ENCODE peak calls at places on chromosome X, in six cellular contexts. T is K562, A is hepatocyte, O is Peyer's patch, Z is testis, F is fibroblast of lung. H is an unnamed sample. For H3K4me1, the result is how much of the 10 kb centered on the place peaks cover.

GRCh38 chrX:135389717-135390116 is 32.0 kb upstream of the SMIM10L2A start:
- DNase-seq in O (no peak), T (no peak), F (peak), Z (no peak), A (peak), H (no peak)

GRCh38 chrX:132664273-132664672 is 175.4 kb upstream of the MBNL3 start:
- DNase-seq in F (no peak), T (no peak), Z (no peak), A (no peak), O (no peak), H (no peak)

GRCh38 chrX:133892337-133892736 is 93.1 kb downstream of the GPC3 start:
- DNase-seq in T (no peak), O (no peak), A (no peak), Z (no peak), F (no peak), H (no peak)

GRCh38 chrX:499870-500364 is 113.2 kb upstream of the PPP2R3B start:
- DNase-seq in O (no peak), T (no peak), A (no peak), Z (no peak), F (no peak), H (no peak)

GRCh38 chrX:49053223-49054072 is 5.4 kb upstream of the CCDC120 start:
- DNase-seq in A (peak), O (peak), F (peak), T (peak), Z (peak), H (peak)

GRCh38 chrX:110167952-110168451 is 149.9 kb downstream of the AMMECR1 start:
- DNase-seq in O (no peak), Z (peak), A (no peak), F (peak), T (peak), H (peak)

GRCh38 chrX:74318672-74319071 is 14.7 kb downstream of the ZCCHC13 start:
- DNase-seq in A (peak), Z (no peak), T (no peak), O (no peak), F (no peak), H (no peak)

GRCh38 chrX:129545408-129545807 is 5.3 kb downstream of the OCRL start:
- DNase-seq in F (no peak), A (no peak), T (no peak), Z (peak), O (no peak), H (no peak)

GRCh38 chrX:44935640-44936039 is 62.7 kb downstream of the KDM6A start:
- DNase-seq in T (no peak), Z (no peak), O (no peak), F (no peak), A (no peak), H (no peak)

GRCh38 chrX:136789856-136790255 is 9.1 kb upstream of the ARHGEF6 start:
- DNase-seq in Z (no peak), O (no peak), F (no peak), T (no peak), A (no peak), H (no peak)

GRCh38 chrX:9379697-9380551 is 84.9 kb upstream of the TBL1X start:
- DNase-seq in A (peak), F (peak), T (no peak), O (no peak), Z (no peak), H (no peak)

GRCh38 chrX:153052534-153052933 is 3.7 kb upstream of the PNMA3 start:
- DNase-seq in A (no peak), Z (no peak), O (no peak), F (no peak), T (no peak), H (no peak)

GRCh38 chrX:27162496-27162895 is 300.6 kb downstream of the PPP4R3C start:
- DNase-seq in O (no peak), F (no peak), A (no peak), T (no peak), Z (no peak), H (no peak)

GRCh38 chrX:105781794-105782193 is 40.5 kb upstream of the NRK start:
- DNase-seq in T (no peak), O (no peak), F (no peak), A (no peak), Z (no peak), H (no peak)

GRCh38 chrX:41014776-41015175 is 70.5 kb upstream of the USP9X start:
- DNase-seq in O (no peak), F (peak), T (no peak), Z (no peak), A (no peak), H (no peak)

GRCh38 chrX:132986556-132986955 is 28.1 kb upstream of the HS6ST2 start:
- DNase-seq in A (no peak), Z (no peak), T (no peak), O (no peak), F (no peak), H (no peak)

DNA sequence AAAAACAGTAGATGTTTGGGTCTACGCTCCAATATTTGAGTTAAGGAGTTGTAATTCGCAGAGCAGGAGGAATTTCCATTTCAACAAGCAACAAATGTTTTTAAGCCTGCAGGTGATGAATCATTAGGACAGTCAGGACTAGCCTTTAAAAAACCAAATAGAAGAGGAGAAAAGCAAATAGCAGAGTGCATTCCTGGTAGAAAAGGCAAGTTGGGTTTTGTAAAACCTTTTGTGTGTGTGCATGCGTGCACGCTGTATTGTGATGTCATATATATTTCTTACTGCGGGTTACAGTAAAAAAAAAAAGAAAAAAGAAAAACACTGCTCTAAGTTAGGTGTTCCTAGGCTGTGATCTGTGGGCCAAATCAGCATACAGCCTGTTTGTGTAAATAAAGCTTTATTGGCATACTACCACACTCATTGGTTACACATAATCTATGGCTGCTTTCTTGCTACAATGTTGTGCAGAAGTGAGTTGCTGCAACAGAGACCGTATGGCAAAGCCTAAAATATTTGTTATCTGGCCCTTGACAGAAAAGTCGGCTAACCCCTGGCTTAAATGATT is 135.6 kb downstream of the MID1 start:
- DNase-seq in F (peak), Z (no peak), A (no peak), O (no peak), T (no peak), H (no peak)
- H3K27ac ChIP-seq in F (no peak), Z (no peak), A (no peak), O (no peak), T (no peak), H (no peak)

GRCh38 chrX:31223817-31224216 is 152.0 kb upstream of the FTHL17 start:
- DNase-seq in O (no peak), T (no peak), F (peak), Z (no peak), A (no peak), H (no peak)

GRCh38 chrX:31227250-31227649 is 155.4 kb upstream of the FTHL17 start:
- DNase-seq in O (no peak), A (peak), Z (no peak), T (no peak), F (peak), H (no peak)

GRCh38 chrX:31225819-31226218 is 154.0 kb upstream of the FTHL17 start:
- DNase-seq in F (no peak), T (no peak), Z (no peak), A (no peak), O (no peak), H (no peak)

GRCh38 chrX:31222946-31223345 is 151.1 kb upstream of the FTHL17 start:
- DNase-seq in T (no peak), A (no peak), Z (no peak), O (no peak), F (no peak), H (no peak)

GRCh38 chrX:31224321-31225012 is 152.6 kb upstream of the FTHL17 start:
- DNase-seq in O (no peak), T (no peak), F (peak), A (no peak), Z (no peak), H (no peak)
- H3K4me1 ChIP-seq in O (under half), T (under half), F (under half), A (under half), Z (under half), H (under half)

GRCh38 chrX:12421918-12422317 is 283.6 kb downstream of the FRMPD4 start:
- DNase-seq in O (no peak), T (no peak), Z (no peak), A (no peak), F (peak), H (no peak)

GRCh38 chrX:12425496-12425895 is 287.2 kb downstream of the FRMPD4 start:
- DNase-seq in O (no peak), T (no peak), F (no peak), A (no peak), Z (no peak), H (no peak)

GRCh38 chrX:12423346-12423745 is 285.1 kb downstream of the FRMPD4 start:
- DNase-seq in F (no peak), A (no peak), Z (no peak), T (no peak), O (no peak), H (no peak)

DNA sequence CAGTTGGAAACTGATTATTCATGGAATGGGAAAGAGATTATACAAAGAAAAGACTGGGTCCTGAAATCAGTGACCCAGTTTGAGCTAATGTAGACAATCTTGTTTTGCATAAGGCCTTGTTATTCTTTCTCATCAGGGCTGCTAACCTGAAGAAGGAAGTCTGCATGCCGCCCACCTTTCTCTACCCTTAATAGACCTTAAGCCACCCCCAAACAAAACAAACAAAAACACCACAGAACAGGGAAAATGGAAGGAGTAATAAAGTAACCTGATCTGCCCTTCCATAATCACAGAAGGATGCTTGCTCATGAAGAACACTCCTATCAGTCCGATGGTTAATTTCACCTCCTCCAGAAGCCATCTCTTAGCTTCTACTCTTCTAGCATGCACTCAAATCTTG is 288.1 kb downstream of the FRMPD4 start:
- DNase-seq in T (no peak), Z (no peak), A (no peak), O (no peak), F (no peak), H (no peak)
- TF ChIP-seq CTCF in T (no peak), Z (no peak), A (no peak), O (no peak), F (no peak), H (no peak)

GRCh38 chrX:46553935-46554334 is 8.7 kb upstream of the ZNF674 start:
- DNase-seq in Z (no peak), A (no peak), T (no peak), F (no peak), O (no peak), H (peak)

GRCh38 chrX:46547857-46548256 is 2.6 kb upstream of the ZNF674 start:
- DNase-seq in Z (no peak), A (no peak), T (no peak), O (no peak), F (peak), H (no peak)

GRCh38 chrX:46549914-46550313 is 4.7 kb upstream of the ZNF674 start:
- DNase-seq in A (no peak), Z (no peak), O (no peak), F (no peak), T (no peak), H (no peak)

GRCh38 chrX:46554942-46555341 is 9.7 kb upstream of the ZNF674 start:
- DNase-seq in Z (no peak), A (no peak), O (no peak), T (no peak), F (no peak), H (no peak)

DNA sequence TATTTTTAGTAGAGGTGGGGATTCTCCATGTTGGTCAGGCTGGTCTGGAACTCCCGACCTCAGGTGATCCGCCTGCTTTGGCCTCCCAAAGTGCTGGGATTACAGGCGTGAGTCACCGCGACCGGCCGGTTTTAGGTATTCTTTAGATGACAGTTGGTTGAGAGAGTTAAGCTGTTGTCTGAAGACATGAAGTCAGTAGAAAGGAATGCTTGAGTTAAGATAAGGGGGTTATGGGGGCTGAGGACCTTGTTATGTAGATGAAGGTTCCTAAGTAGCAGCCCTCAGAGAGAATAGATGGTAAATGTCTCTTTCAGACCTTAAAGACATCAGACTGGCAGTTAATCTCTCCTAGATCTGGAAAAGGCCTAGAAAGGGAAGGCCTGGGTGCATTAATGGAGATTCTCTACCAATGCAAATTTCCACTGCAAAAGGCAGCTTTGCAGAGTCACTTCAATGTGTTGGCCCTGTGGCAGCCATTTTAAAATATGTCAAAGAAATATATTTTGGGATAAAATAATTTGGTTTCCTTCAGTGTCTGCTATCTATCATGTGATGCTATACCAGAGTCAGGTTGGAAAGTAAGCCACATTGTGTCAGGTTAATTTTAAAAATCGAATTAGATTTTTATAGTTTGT is 6.4 kb upstream of the ZNF674 start:
- DNase-seq in A (peak), F (peak), T (no peak), O (no peak), Z (no peak), H (no peak)
- H3K27ac ChIP-seq in A (peak), F (no peak), T (no peak), O (no peak), Z (no peak), H (no peak)

GRCh38 chrX:70172226-70172625 is 5.1 kb upstream of the DGAT2L6 start:
- DNase-seq in O (no peak), Z (no peak), F (peak), A (no peak), T (no peak), H (no peak)
- H3K4me1 ChIP-seq in O (under half), Z (under half), F (under half), A (under half), T (under half), H (under half)

GRCh38 chrX:43836435-43837184 is 45.6 kb downstream of the MAOB start:
- DNase-seq in T (peak), A (peak), F (peak), Z (no peak), O (no peak), H (no peak)
- TF ChIP-seq CTCF in T (peak), A (peak), F (peak), Z (peak), O (peak), H (peak)

DNA sequence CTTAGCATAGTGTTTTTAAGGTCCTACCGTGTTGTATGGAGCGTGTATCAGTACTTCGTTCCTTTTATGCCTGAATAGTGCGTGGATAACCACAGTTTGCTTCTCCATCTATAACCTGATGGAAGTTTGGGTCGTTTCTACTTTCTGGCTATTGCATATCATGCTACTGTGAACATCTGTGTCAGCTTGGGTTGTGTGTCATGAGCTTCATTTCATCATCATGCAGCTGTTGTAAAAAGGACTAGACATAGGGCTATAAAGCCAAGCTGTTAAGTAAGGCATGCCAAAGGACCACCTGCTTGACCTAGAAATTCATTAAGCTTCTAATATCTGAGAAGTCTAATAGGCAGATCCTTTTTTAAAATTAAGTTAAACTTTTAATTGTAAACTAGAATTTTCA is 18.4 kb downstream of the SMS start:
- DNase-seq in O (no peak), Z (no peak), T (no peak), F (no peak), A (no peak), H (no peak)
- H3K27ac ChIP-seq in O (no peak), Z (no peak), T (no peak), F (no peak), A (no peak), H (no peak)

GRCh38 chrX:123876844-123877243 is 17.0 kb downstream of the XIAP start:
- DNase-seq in O (no peak), T (no peak), Z (no peak), F (no peak), A (no peak), H (no peak)

GRCh38 chrX:123876177-123876576 is 16.3 kb downstream of the XIAP start:
- DNase-seq in Z (no peak), A (no peak), F (no peak), T (no peak), O (no peak), H (no peak)

GRCh38 chrX:123878177-123878576 is 18.3 kb downstream of the XIAP start:
- DNase-seq in O (no peak), A (no peak), F (no peak), T (no peak), Z (no peak), H (no peak)

GRCh38 chrX:123871309-123871708 is 11.5 kb downstream of the XIAP start:
- DNase-seq in T (no peak), A (no peak), O (no peak), Z (no peak), F (no peak), H (no peak)

DNA sequence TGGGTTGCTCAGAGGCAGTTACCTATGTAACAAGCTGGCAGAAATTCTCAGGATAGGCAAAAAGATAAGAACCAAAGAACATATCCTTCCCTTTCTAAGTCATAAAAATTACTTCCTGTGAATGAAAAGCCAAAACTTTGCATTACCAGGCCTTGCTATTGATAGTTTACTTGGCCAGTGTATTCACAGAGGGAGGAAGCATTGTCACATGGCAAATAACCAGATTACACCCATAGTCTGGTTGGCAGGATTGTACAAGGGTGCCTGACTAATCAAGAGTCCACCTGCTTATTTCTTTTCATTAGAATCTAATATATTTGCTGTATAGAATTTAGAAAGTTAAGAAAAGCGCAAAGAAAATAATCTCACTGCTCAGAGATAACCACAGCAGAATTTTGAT is 14.1 kb downstream of the XIAP start:
- DNase-seq in O (no peak), F (no peak), T (no peak), A (no peak), Z (no peak), H (no peak)
- H3K4me1 ChIP-seq in O (under half), F (under half), T (under half), A (under half), Z (under half), H (under half)

DNA sequence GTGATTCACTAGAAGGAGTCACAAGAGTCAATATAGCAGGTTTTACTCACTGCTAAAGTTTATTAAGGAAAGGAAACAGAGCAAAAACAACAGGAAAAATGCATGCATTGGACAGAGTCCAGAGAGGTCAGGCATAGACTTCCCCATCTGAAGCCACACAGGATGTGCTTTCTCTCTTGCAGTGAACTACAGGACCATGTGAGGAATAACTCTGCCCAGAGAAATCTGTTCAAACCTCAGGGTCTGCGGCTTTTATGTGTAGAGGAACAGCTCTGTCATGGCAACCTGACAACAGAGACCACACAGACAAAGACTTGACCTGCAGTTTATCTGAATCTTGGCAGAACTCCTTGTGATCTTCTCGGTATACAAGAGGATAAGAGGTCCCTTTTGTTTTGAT is 46.3 kb upstream of the LONRF3 start:
- DNase-seq in A (no peak), Z (no peak), F (no peak), O (no peak), T (no peak), H (no peak)
- TF ChIP-seq CTCF in A (no peak), Z (no peak), F (no peak), O (no peak), T (no peak), H (no peak)

GRCh38 chrX:2962346-2962745 is 33.2 kb upstream of the ARSD start:
- DNase-seq in O (no peak), F (no peak), Z (no peak), A (peak), T (no peak), H (no peak)
- H3K27ac ChIP-seq in O (no peak), F (no peak), Z (no peak), A (peak), T (no peak), H (no peak)

H was measured in lower lobe of right lung.